ENCODE peak calls at places on chromosomes 12 and 14, in six cellular contexts. X, Z, D, Y, F and C are unnamed samples.
A peak's percentile ranks its signal among the peaks of the same experiment; 100 is the strongest.

GRCh38 chr14:36271939-36272907 is 48.2 kb downstream of the MBIP start:
- DNase-seq in X (peak; percentile 73), Z (no peak), D (no peak), Y (no peak), F (no peak), C (no peak)

GRCh38 chr12:9334964-9335363 is 126.8 kb upstream of the PZP start:
- DNase-seq in X (no peak), Z (no peak), D (no peak), Y (no peak), F (no peak), C (no peak)

GRCh38 chr14:85024931-85025330 is 505.0 kb upstream of the FLRT2 start:
- DNase-seq in X (no peak), Z (no peak), D (no peak), Y (no peak), F (no peak), C (peak; percentile 17)

GRCh38 chr12:26878661-26879119 is 45.7 kb upstream of the ITPR2 start:
- DNase-seq in X (peak; percentile 86), Z (peak; percentile 90), D (no peak), Y (peak; percentile 81), F (no peak), C (peak; percentile 87)

GRCh38 chr14:33589334-33589733 is 361.5 kb downstream of the EGLN3 start:
- DNase-seq in X (no peak), Z (peak; percentile 14), D (no peak), Y (no peak), F (peak; percentile 24), C (peak; percentile 55)

GRCh38 chr14:100988411-100988900 is 84.9 kb upstream of the RTL1 start:
- DNase-seq in X (no peak), Z (no peak), D (no peak), Y (no peak), F (peak; percentile 45), C (no peak)

GRCh38 chr14:36766974-36767373 is 105.3 kb downstream of the PAX9 start:
- DNase-seq in X (no peak), Z (no peak), D (no peak), Y (no peak), F (no peak), C (no peak)

GRCh38 chr12:105420659-105421240 is 90.3 kb downstream of the C12orf75 start:
- DNase-seq in X (peak; percentile 82), Z (peak; percentile 81), D (peak; percentile 67), Y (peak; percentile 61), F (peak; percentile 65), C (peak; percentile 74)

GRCh38 chr14:21192447-21192822 is 36.6 kb upstream of the OR5AU1 start:
- DNase-seq in X (no peak), Z (no peak), D (no peak), Y (no peak), F (no peak), C (no peak)

GRCh38 chr12:75579552-75579951 is 68.1 kb upstream of the KRR1 start:
- DNase-seq in X (no peak), Z (no peak), D (no peak), Y (no peak), F (no peak), C (no peak)

GRCh38 chr12:110403146-110403974 is at the start of gene ANAPC7:
- DNase-seq in X (peak; percentile 94), Z (peak; percentile 89), D (peak; percentile 87), Y (peak; percentile 94), F (peak; percentile 88), C (peak; percentile 93)

GRCh38 chr12:47346251-47347019 is 266.7 kb upstream of the AMIGO2 start:
- DNase-seq in X (no peak), Z (no peak), D (no peak), Y (no peak), F (peak; percentile 52), C (no peak)

GRCh38 chr12:54578778-54579177 is 9.7 kb downstream of the PPP1R1A start:
- DNase-seq in X (no peak), Z (no peak), D (no peak), Y (no peak), F (no peak), C (no peak)

GRCh38 chr12:70576341-70577282 is 60.6 kb downstream of the PTPRB start:
- DNase-seq in X (no peak), Z (no peak), D (no peak), Y (peak; percentile 60), F (peak; percentile 74), C (no peak)

GRCh38 chr14:35197015-35197414 is 74.7 kb downstream of the PRORP start:
- DNase-seq in X (no peak), Z (no peak), D (no peak), Y (no peak), F (peak; percentile 29), C (no peak)

GRCh38 chr14:104981699-104982541 is 3.7 kb upstream of the CLBA1 start:
- DNase-seq in X (peak; percentile 64), Z (no peak), D (no peak), Y (peak; percentile 29), F (no peak), C (no peak)

GRCh38 chr12:48681416-48681737 is 661 bp downstream of the KANSL2 start:
- DNase-seq in X (no peak), Z (no peak), D (no peak), Y (peak; percentile 40), F (peak; percentile 12), C (no peak)

GRCh38 chr14:105876158-105876557 is 349.8 kb downstream of the TMEM121 start:
- DNase-seq in X (no peak), Z (no peak), D (no peak), Y (no peak), F (no peak), C (peak; percentile 5)

GRCh38 chr12:22250762-22251161 is 83.7 kb downstream of the ST8SIA1 start:
- DNase-seq in X (no peak), Z (no peak), D (no peak), Y (no peak), F (peak; percentile 62), C (no peak)

GRCh38 chr14:48970995-48971394 is 615.2 kb downstream of the RPS29 start:
- DNase-seq in X (no peak), Z (no peak), D (no peak), Y (no peak), F (no peak), C (no peak)

GRCh38 chr12:95634622-95635621 is 83.6 kb upstream of the USP44 start:
- DNase-seq in X (no peak), Z (no peak), D (no peak), Y (no peak), F (no peak), C (no peak)

GRCh38 chr12:60644076-60644475 is 1048.2 kb downstream of the SLC16A7 start:
- DNase-seq in X (no peak), Z (no peak), D (no peak), Y (no peak), F (no peak), C (no peak)

GRCh38 chr12:6768385-6769002 is 2.3 kb downstream of the PTMS start:
- DNase-seq in X (no peak), Z (no peak), D (no peak), Y (no peak), F (no peak), C (no peak)

GRCh38 chr14:68806526-68807147 is 13.8 kb upstream of the ZFP36L1 start:
- DNase-seq in X (no peak), Z (no peak), D (no peak), Y (no peak), F (no peak), C (peak; percentile 20)

GRCh38 chr12:16076553-16076952 is 165.4 kb downstream of the DERA start:
- DNase-seq in X (no peak), Z (no peak), D (no peak), Y (peak; percentile 42), F (peak; percentile 54), C (no peak)

GRCh38 chr14:105999361-106000028 is 473.1 kb downstream of the TMEM121 start:
- DNase-seq in X (peak; percentile 81), Z (peak; percentile 22), D (no peak), Y (no peak), F (peak; percentile 37), C (peak; percentile 67)

GRCh38 chr12:95790025-95790911 is at the start of gene NTN4:
- DNase-seq in X (no peak), Z (peak; percentile 22), D (peak; percentile 37), Y (peak; percentile 35), F (peak; percentile 43), C (peak; percentile 58)

GRCh38 chr12:48602192-48602989 is 32.5 kb upstream of the LALBA start:
- DNase-seq in X (no peak), Z (no peak), D (no peak), Y (no peak), F (peak; percentile 19), C (no peak)

GRCh38 chr12:47102406-47102805 is 22.6 kb upstream of the AMIGO2 start:
- DNase-seq in X (no peak), Z (no peak), D (no peak), Y (no peak), F (no peak), C (no peak)

GRCh38 chr14:102902086-102902485 is 20.4 kb upstream of the AMN start:
- DNase-seq in X (no peak), Z (no peak), D (no peak), Y (no peak), F (no peak), C (no peak)